ENCODE peak calls at places on chromosomes 11 and 22, in eight cellular contexts. D, O, M, F, T, K, X and P are unnamed samples.

GRCh38 chr11:68942090-68942620 is 38.5 kb downstream of the IGHMBP2 start:
- DNase-seq in X (no peak), F (no peak), T (no peak), O (no peak), K (peak), M (no peak), D (no peak), P (no peak)

GRCh38 chr11:8286886-8287285 is 23.2 kb upstream of the LMO1 start:
- DNase-seq in D (no peak), O (no peak), F (no peak), K (peak), X (no peak), M (peak), T (no peak), P (no peak)

GRCh38 chr11:33598426-33599069 is 102.1 kb downstream of the C11orf91 start:
- DNase-seq in X (no peak), O (no peak), K (no peak), M (no peak), T (no peak), D (no peak), F (no peak), P (no peak)

GRCh38 chr11:111635706-111636045 is 33.4 kb downstream of the SIK2 start:
- DNase-seq in F (no peak), K (no peak), T (no peak), X (no peak), O (no peak), D (peak), M (no peak), P (no peak)

GRCh38 chr11:17653606-17654005 is 65.8 kb upstream of the MYOD1 start:
- DNase-seq in T (no peak), M (no peak), F (no peak), D (no peak), X (no peak), O (no peak), K (no peak), P (no peak)

GRCh38 chr11:8948901-8949300 is 6.1 kb upstream of the ASCL3 start:
- DNase-seq in M (no peak), T (no peak), O (no peak), K (no peak), X (no peak), F (no peak), D (no peak), P (no peak)

GRCh38 chr11:3675971-3676370 is 4.8 kb upstream of the CHRNA10 start:
- DNase-seq in X (no peak), F (no peak), T (no peak), M (no peak), D (no peak), O (no peak), K (no peak), P (no peak)

GRCh38 chr11:3109434-3109833 is 52.2 kb upstream of the CARS1 start:
- DNase-seq in O (no peak), X (no peak), D (no peak), M (no peak), T (no peak), F (no peak), K (peak), P (no peak)

GRCh38 chr11:27281740-27282139 is 81.3 kb downstream of the CCDC34 start:
- DNase-seq in F (no peak), D (no peak), O (no peak), T (no peak), M (no peak), K (no peak), X (no peak), P (peak)

GRCh38 chr11:132253469-132254264 is 883.3 kb downstream of the NTM start:
- DNase-seq in T (no peak), O (no peak), K (no peak), D (no peak), F (no peak), M (no peak), X (no peak), P (no peak)

GRCh38 chr22:38832005-38832978 is 11.5 kb downstream of the NPTXR start:
- DNase-seq in O (no peak), K (peak), F (no peak), T (no peak), X (no peak), M (no peak), D (no peak), P (no peak)

GRCh38 chr11:15150507-15150906 is 35.8 kb downstream of the INSC start:
- DNase-seq in F (no peak), K (no peak), O (no peak), D (no peak), M (no peak), X (no peak), T (no peak), P (no peak)

GRCh38 chr11:21564095-21564494 is 628.8 kb upstream of the ANO5 start:
- DNase-seq in F (no peak), T (no peak), K (no peak), X (no peak), D (no peak), M (no peak), O (no peak), P (no peak)

GRCh38 chr22:25746012-25746373 is 4.0 kb downstream of the MYO18B start:
- DNase-seq in F (no peak), T (no peak), X (no peak), O (no peak), D (no peak), M (no peak), K (no peak), P (no peak)

GRCh38 chr11:102256251-102256650 is 61.0 kb upstream of the BIRC3 start:
- DNase-seq in K (no peak), X (no peak), O (no peak), D (no peak), M (no peak), T (no peak), F (no peak), P (no peak)

GRCh38 chr11:119352857-119353260 is 6.4 kb upstream of the MFRP start:
- DNase-seq in X (no peak), T (no peak), K (peak), M (no peak), F (no peak), O (peak), D (peak), P (no peak)

GRCh38 chr11:64745219-64745522 is 1.2 kb upstream of the RASGRP2 start:
- DNase-seq in F (peak), M (peak), O (no peak), K (peak), X (no peak), D (peak), T (peak), P (peak)

GRCh38 chr11:69921429-69922014 is 102.3 kb upstream of the FGF3 start:
- DNase-seq in D (peak), O (no peak), M (no peak), K (peak), T (no peak), X (no peak), F (no peak), P (no peak)

DNA sequence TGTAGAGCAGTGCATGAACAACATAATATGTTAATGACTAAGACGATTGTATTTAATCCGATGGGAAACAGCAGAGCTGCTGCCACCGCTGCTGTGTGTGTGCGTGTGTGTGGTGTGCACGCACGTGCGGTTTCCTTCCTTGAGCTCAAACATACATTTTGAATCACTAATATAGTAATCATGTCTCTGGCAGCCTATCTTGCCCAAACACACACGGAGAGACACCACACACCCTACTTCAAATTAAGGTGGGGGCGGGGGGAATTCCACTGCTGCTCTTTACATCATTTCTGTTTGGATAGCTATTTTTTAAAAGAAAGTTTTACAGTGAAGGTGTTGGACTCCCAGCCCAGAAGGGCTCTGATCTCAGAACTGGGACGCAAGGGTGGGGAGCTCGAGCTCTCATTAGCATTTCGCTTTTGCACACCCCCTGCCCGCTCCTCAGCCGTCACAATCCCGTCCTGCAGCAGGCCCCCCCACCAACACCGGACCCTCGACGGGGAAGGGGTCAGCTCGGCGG is 648 bp upstream of the FAM83F start:
- DNase-seq in F (no peak), O (no peak), D (no peak), M (no peak), K (no peak), X (no peak), T (no peak), P (no peak)
- H3K4me3 ChIP-seq in F (no peak), O (peak), D (no peak), M (no peak), K (peak), X (no peak), T (no peak), P (no peak)

GRCh38 chr11:117177534-117178209 is 871 bp upstream of the SIDT2 start:
- DNase-seq in T (no peak), K (no peak), F (no peak), X (no peak), M (no peak), D (no peak), O (no peak), P (no peak)
- H3K4me3 ChIP-seq in T (peak), K (peak), F (peak), X (peak), M (peak), D (peak), O (peak), P (no peak)

GRCh38 chr11:116731821-116732739 is 40.7 kb downstream of the BUD13 start:
- DNase-seq in T (no peak), D (no peak), O (no peak), X (no peak), M (no peak), K (peak), F (no peak), P (no peak)
- H3K4me3 ChIP-seq in T (no peak), D (no peak), O (no peak), X (no peak), M (no peak), K (no peak), F (no peak), P (no peak)

GRCh38 chr11:20363149-20363499 is 390 bp upstream of the HTATIP2 start:
- DNase-seq in K (no peak), F (no peak), T (no peak), M (no peak), O (no peak), X (no peak), D (no peak), P (no peak)
- H3K4me3 ChIP-seq in K (peak), F (peak), T (peak), M (peak), O (peak), X (peak), D (peak), P (no peak)

DNA sequence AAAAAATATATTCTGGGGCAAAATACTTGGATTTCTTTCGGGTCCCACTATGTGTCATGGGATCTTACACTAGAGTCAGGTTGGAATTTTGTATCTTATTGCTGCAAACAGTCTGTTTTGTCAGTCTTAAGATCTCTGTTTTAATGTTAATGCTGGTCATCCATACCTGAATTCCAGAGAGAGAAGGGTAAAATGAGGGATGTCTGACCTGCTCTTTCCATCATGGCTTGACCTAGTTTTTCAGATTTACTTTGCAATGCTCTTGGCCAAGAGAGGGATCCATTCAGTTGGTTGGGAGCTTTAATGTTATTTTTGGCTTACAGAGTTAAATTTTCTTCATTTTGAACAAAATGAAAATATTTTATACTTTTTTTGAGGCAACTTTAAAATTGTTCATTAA is 117.2 kb downstream of the CASP12 start:
- DNase-seq in F (no peak), M (no peak), D (no peak), O (no peak), X (no peak), T (no peak), K (no peak), P (no peak)
- H3K4me3 ChIP-seq in F (no peak), M (no peak), D (no peak), O (no peak), X (no peak), T (no peak), K (no peak), P (no peak)

DNA sequence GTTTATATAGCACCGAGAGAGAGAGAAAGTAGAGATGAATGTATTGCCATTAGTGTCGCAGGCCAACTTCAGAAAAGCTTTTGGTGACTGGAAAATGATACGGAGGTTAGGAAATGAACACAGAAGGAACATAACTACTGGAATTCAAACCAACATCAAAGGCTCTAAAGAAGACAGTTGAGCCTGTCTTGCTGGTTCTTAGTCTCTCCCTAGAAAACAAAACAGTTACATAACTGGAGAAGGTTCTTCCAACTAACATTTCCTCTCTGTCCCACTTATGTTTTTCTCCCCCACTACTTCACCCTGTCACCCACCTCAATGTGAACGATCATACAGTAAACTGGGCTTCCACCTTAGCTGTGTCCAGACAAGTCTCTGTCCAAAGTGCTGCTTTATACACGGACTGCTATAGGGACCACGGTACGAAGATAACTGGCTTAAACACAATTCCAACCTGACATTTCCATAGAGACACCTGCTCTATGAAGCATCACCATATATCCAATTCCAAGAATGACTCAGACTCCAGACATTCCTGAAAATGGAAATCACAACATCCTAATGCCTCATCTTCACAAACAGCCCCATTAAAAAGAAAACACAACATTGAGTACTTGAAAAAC is 85.2 kb upstream of the ARHGAP32 start:
- DNase-seq in D (no peak), T (no peak), F (no peak), M (no peak), K (no peak), O (peak), X (no peak), P (no peak)
- H3K4me3 ChIP-seq in D (no peak), T (no peak), F (no peak), M (no peak), K (no peak), O (no peak), X (peak), P (no peak)

DNA sequence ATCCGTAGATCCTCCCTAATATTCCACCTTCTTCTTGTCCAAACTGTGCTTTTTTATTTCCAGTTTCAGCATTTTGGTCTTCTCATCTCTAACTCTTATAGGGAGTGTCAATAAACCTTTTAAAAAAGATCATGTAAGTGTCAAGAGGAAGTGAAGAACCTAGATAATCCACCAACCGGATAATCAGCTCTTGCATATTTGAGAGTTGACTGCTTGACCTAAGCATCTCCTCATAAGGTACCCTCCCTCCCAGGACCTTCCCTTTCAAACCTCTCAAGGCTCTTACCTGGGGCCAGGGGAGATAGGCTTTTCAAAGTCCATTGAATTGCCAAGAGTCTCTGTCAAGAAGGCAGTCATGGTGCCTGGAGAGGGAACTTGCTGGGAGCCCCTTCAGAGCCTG is 691 bp upstream of the EHF start:
- DNase-seq in X (no peak), F (no peak), O (no peak), D (no peak), K (no peak), M (no peak), T (no peak), P (no peak)
- H3K4me3 ChIP-seq in X (no peak), F (no peak), O (no peak), D (no peak), K (no peak), M (no peak), T (no peak), P (no peak)

DNA sequence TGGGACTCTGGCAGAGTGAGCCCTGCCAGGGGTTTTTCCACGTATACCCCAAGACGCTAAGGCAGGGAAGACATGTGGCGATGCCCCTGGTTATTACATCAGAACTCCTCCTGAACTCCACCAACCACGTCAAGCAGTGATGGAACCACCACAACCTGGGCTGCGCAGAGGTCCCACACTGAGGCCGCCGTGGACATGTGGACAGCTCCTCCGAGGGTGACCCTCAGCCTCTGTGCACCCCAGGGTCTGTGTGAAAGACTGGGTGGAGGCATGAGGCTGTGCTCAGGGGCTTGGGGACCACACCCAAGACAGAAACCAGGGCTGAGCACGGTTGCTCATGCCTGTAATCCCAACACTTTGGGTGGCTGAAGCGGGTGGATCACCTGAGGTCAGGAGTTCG is 52.2 kb downstream of the TRMU start:
- DNase-seq in D (no peak), O (no peak), T (no peak), F (no peak), M (no peak), X (no peak), K (no peak), P (no peak)
- H3K4me3 ChIP-seq in D (no peak), O (no peak), T (no peak), F (no peak), M (no peak), X (no peak), K (no peak), P (no peak)

DNA sequence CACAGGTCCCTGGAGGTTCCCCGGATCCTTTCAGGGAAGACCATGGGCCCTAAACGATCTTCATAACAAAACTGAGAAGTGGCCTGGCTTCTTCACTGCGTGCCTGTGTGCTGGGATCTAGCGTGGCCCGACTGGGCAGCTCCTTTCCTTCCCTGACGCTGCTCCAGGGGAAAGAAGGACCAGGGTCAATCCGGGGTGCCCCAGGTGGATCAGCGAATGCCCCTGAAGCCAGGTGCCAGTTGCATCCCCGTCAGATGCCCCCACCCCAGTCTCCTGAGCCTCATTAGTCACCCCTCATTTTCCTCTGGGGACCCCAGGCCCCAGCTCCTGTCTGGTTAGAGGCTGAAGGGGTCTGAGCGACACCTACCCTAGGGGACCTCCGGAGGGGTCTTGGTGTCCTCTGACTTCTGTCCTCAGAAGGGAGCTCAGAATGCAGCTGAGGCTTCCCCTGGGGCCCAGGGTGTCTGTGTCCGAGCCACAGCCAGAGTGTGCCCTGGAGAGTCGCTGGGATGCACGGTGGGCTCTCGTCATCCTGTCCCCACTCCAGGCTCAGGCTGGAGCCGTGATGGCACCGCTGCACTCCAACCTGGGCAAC is 18.7 kb upstream of the MUC6 start:
- DNase-seq in T (peak), F (no peak), X (no peak), O (no peak), M (no peak), D (no peak), K (peak), P (no peak)
- H3K4me3 ChIP-seq in T (no peak), F (no peak), X (no peak), O (no peak), M (no peak), D (no peak), K (no peak), P (no peak)

GRCh38 chr11:73387594-73388021 is 11.4 kb downstream of the RELT start:
- DNase-seq in T (no peak), M (no peak), O (no peak), X (no peak), D (no peak), K (no peak), F (no peak), P (no peak)
- H3K4me3 ChIP-seq in T (no peak), M (no peak), O (no peak), X (no peak), D (no peak), K (peak), F (no peak), P (no peak)